ENCODE peak calls at places on chromosomes 11 and 22, in four cellular contexts. J is H9, V is trophoblast cell, I is mesenchymal stem cell. C is an unnamed sample.
A peak's percentile ranks its signal among the peaks of the same experiment; 100 is the strongest.

GRCh38 chr11:63667993-63668392 is 3.2 kb downstream of the ATL3 start:
- DNase-seq in I (peak; percentile 89), J (no peak), V (peak; percentile 57), C (no peak)

GRCh38 chr11:104343578-104343977 is 179.6 kb upstream of the PDGFD start:
- DNase-seq in I (peak; percentile 4), J (no peak), V (peak; percentile 39), C (no peak)

GRCh38 chr22:43015677-43016042 is 711 bp upstream of the PACSIN2 start:
- DNase-seq in I (no peak), J (no peak), V (no peak), C (no peak)

GRCh38 chr22:25420471-25420924 is 144.0 kb upstream of the GRK3 start:
- DNase-seq in I (no peak), V (no peak), J (no peak), C (no peak)

GRCh38 chr22:36021649-36022048 is 7.0 kb downstream of the RBFOX2 start:
- DNase-seq in I (no peak), J (no peak), V (no peak), C (no peak)

GRCh38 chr22:19942886-19943664 is 1.5 kb upstream of the TXNRD2 start:
- DNase-seq in J (peak; percentile 26), V (peak; percentile 85), I (peak; percentile 92), C (no peak)

GRCh38 chr11:96748639-96749370 is 359.0 kb downstream of the JRKL start:
- DNase-seq in I (peak; percentile 49), V (no peak), J (no peak), C (no peak)

GRCh38 chr22:48347311-48347710 is 1480.4 kb downstream of the BRD1 start:
- DNase-seq in V (no peak), I (no peak), J (no peak), C (no peak)

GRCh38 chr11:132035736-132036135 is 665.3 kb downstream of the NTM start:
- DNase-seq in V (no peak), J (no peak), I (no peak), C (no peak)
- H2AK5ac ChIP-seq in V (no peak overlapping the region), J (no peak overlapping the region), I (peak overlapping the region; percentile 83), C (no peak overlapping the region)

DNA sequence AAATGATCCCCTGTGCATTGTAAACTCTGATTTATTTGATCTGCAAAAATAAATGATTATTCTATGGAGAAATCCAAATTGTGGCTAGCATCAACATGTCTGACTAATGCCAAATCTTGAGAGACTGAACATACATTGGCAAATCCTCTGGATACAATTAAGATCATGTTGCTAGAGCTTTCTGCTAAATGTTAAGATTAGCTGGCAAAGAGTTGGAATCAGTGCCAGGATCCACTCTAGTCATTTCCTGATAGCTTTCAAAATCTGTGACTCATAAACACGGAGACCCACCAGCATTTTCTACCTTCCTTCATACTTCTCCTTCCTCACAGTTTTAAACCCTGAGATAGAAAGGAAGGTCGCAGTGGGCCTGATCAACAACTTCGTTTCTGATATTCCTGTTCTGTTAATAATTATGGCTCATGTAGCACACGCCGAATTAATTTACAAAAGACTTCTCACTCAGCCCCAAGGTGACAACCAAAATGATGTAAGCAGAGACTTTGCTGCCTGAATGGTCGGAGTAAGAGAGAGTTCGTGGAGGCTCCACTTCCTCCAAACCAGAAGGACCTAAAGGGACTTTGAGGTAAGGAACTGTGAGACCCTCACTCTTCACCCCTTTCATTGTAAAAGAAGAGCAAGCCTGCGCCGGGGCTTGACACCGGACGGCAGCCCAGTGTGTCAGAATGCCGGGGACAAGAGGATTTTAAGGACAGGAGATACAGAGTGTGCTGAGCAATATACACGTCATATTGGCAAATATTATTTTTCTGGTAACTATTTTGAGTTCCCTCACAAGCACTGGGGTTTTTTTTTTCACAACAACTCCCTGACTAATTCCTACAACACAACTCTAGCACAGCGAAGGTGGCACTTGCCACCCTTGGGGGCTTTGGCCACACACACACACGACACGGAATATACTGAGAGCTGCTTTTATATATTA is 42.0 kb downstream of the SERPINH1 start:
- DNase-seq in I (peak; percentile 70), V (peak; percentile 33), J (no peak), C (no peak)
- H2AFZ ChIP-seq in I (no peak overlapping the region), V (no peak overlapping the region), J (no peak overlapping the region), C (no peak overlapping the region)

GRCh38 chr11:124068711-124069110 is 27.6 kb upstream of the OR10G7 start:
- DNase-seq in I (no peak), J (no peak), V (no peak), C (no peak)
- H2AK5ac ChIP-seq in I (no peak overlapping the region), J (no peak overlapping the region), V (no peak overlapping the region), C (no peak overlapping the region)

GRCh38 chr11:134398644-134399292 is 13.3 kb downstream of the B3GAT1 start:
- DNase-seq in V (no peak), J (no peak), I (no peak), C (no peak)

GRCh38 chr11:134399996-134400395 is 12.0 kb downstream of the B3GAT1 start:
- DNase-seq in J (no peak), V (no peak), I (no peak), C (no peak)

GRCh38 chr11:134397304-134398078 is 14.6 kb downstream of the B3GAT1 start:
- DNase-seq in I (no peak), V (no peak), J (no peak), C (no peak)

GRCh38 chr11:134399293-134399654 is 12.8 kb downstream of the B3GAT1 start:
- DNase-seq in J (no peak), V (no peak), I (no peak), C (no peak)

DNA sequence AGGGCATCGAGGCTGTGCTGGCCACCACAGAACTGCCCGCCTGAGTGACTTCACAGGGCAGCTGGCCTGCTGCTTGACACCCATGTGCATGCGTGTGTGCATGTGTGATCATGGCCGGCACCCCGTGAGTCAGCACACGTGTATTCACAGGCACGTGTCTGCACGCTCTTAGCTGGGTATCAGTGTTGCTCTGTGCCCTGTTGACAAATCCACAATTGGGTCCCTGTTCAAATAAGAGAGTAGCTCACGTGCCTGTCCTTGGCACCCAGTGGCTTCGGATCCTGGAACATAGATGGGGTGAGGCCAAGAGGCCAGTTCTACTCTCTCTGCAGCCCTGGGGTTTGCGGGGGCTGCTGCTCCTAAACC is 14.0 kb downstream of the B3GAT1 start:
- DNase-seq in I (no peak), J (no peak), V (no peak), C (no peak)
- H2AFZ ChIP-seq in I (no peak overlapping the region), J (no peak overlapping the region), V (no peak overlapping the region), C (no peak overlapping the region)

DNA sequence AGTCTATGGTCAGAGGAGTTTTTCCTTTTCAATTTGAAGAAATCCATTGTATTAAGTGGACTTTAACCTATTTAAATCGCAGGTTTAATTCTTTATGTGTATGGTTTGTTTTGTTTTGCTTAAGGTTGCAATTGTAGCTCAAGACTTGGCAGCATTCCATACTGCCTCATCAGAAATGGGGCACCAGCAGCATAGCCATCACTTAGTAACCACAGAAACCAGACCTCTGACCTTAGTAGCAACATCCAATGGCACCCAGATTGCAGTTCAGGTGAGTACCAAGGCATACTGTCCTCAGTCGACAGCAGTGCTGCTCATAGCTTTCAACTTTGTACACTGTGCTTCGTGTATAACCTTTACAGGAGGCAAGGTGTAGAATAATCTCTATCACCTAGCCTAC is 48.4 kb upstream of the WEE1 start:
- DNase-seq in V (no peak), I (no peak), J (no peak), C (no peak)
- H2AK5ac ChIP-seq in V (no peak overlapping the region), I (no peak overlapping the region), J (no peak overlapping the region), C (no peak overlapping the region)

DNA sequence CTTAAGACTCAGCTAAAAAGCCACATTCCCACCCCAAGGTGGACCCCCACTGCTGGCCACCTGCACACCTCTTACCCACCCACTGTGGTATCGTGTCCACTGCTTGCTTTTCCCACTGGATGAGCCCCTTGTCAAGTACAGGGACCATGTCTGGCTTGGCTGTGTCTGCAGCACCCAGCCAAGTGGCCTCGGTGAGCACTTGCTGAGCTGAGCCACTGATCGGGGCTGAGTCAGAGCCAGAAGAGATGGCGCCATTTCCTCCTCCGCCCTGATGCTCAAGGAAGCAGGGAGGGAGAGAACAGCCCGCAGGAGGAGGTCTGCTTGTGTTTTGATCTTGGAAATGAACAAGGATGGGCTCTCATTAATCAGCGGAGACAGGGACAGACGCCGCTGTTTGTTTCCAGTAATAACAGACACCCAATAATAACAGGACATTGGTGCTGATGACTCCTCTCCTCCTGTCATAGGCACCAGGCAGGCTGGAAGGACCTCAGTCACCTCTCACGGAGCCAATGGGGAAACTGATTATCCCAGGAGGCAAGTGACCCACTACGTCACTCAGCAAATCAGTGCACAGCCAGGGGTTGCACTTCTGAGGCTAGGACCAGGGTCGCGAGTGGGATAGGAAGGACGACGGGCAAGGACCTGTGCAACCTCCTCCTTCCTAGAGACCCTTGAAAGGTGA is 85.2 kb upstream of the RTL6 start:
- DNase-seq in J (peak; percentile 21), I (no peak), V (peak; percentile 15), C (no peak)
- H2AFZ ChIP-seq in J (no peak overlapping the region), I (no peak overlapping the region), V (no peak overlapping the region), C (no peak overlapping the region)

GRCh38 chr11:69066122-69067112 is 17.7 kb downstream of the TPCN2 start:
- DNase-seq in V (no peak), J (no peak), I (no peak), C (no peak)
- H2AK5ac ChIP-seq in V (no peak overlapping the region), J (no peak overlapping the region), I (no peak overlapping the region), C (peak overlapping the region; percentile 28)